ENCODE peak calls at places on chromosomes 1 and 21, in nine cellular contexts. L is T-helper 2 cell; V is A172; R is choroid plexus epithelial cell; X is naive thymus-derived CD8-positive, alpha-beta T cell; G is activated naive CD4-positive, alpha-beta T cell; W is ELR; Z is HT-29; K is ecto neural progenitor cell. S is an unnamed sample.

GRCh38 chr1:1567831-1568380 is 6.8 kb downstream of the SSU72 start:
- DNase-seq in G (no peak), Z (no peak), L (no peak), W (no peak), X (no peak), K (no peak), R (peak), V (no peak), S (no peak)

GRCh38 chr1:210074904-210075303 is 136.9 kb downstream of the SYT14 start:
- DNase-seq in Z (no peak), R (no peak), W (no peak), K (no peak), V (no peak), L (no peak), X (no peak), G (no peak), S (no peak)

GRCh38 chr1:166840309-166841302 is 1.3 kb downstream of the POGK start:
- DNase-seq in R (peak), G (no peak), Z (no peak), K (no peak), V (no peak), L (no peak), W (no peak), X (no peak), S (no peak)

GRCh38 chr1:11484321-11484655 is 5.3 kb downstream of the DISP3 start:
- DNase-seq in R (no peak), X (no peak), L (no peak), W (no peak), Z (no peak), K (no peak), V (no peak), G (no peak), S (no peak)

GRCh38 chr1:207818971-207819451 is 67.2 kb downstream of the CD46 start:
- DNase-seq in L (no peak), W (peak), R (peak), V (peak), Z (no peak), X (no peak), K (no peak), G (no peak), S (no peak)

GRCh38 chr1:19710825-19711611 is 46.3 kb downstream of the HTR6 start:
- DNase-seq in W (no peak), G (no peak), R (no peak), V (no peak), L (peak), K (no peak), Z (no peak), X (no peak), S (no peak)

GRCh38 chr1:82226198-82226505 is 425.4 kb downstream of the ADGRL2 start:
- DNase-seq in L (no peak), V (no peak), W (no peak), K (no peak), Z (no peak), G (no peak), X (no peak), R (peak), S (no peak)

GRCh38 chr1:24120965-24121364 is 9.0 kb upstream of the MYOM3 start:
- DNase-seq in W (no peak), K (no peak), Z (no peak), R (peak), G (no peak), L (no peak), X (no peak), V (no peak), S (no peak)

GRCh38 chr1:44808938-44809917 is 905 bp downstream of the BTBD19 start:
- DNase-seq in Z (peak), R (peak), V (peak), G (peak), L (peak), W (peak), X (peak), K (no peak), S (peak)

GRCh38 chr1:240271081-240271480 is 179.4 kb downstream of the FMN2 start:
- DNase-seq in X (no peak), R (no peak), L (no peak), W (no peak), Z (no peak), G (no peak), V (no peak), K (no peak), S (no peak)

GRCh38 chr1:19903621-19904020 is 19.8 kb downstream of the PLA2G2E start:
- DNase-seq in X (no peak), G (no peak), W (peak), Z (no peak), L (no peak), V (peak), R (no peak), K (no peak), S (peak)

GRCh38 chr1:177476706-177477105 is 305.9 kb downstream of the BRINP2 start:
- DNase-seq in V (no peak), L (no peak), X (no peak), W (no peak), G (no peak), Z (no peak), R (no peak), K (no peak), S (no peak)

GRCh38 chr1:3892748-3893147 is 7.3 kb downstream of the C1orf174 start:
- DNase-seq in K (no peak), W (no peak), G (no peak), L (no peak), V (no peak), X (no peak), Z (no peak), R (no peak), S (no peak)

GRCh38 chr1:23169727-23170335 is 1.2 kb upstream of the LUZP1 start:
- DNase-seq in K (no peak), W (peak), G (peak), L (no peak), V (no peak), R (peak), Z (peak), X (peak), S (peak)

GRCh38 chr1:41827991-41828570 is 90.6 kb downstream of the HIVEP3 start:
- DNase-seq in Z (no peak), X (no peak), W (no peak), L (no peak), G (no peak), R (peak), K (no peak), V (peak), S (no peak)

GRCh38 chr1:39462074-39462473 is 29.4 kb upstream of the BMP8A start:
- DNase-seq in R (peak), X (no peak), G (no peak), V (peak), L (no peak), K (no peak), Z (no peak), W (peak), S (no peak)

GRCh38 chr1:112501810-112502641 is 6.7 kb upstream of the WNT2B start:
- DNase-seq in X (peak), K (peak), G (peak), R (peak), V (peak), L (peak), W (peak), Z (peak), S (peak)

GRCh38 chr1:111733183-111733995 is 5.8 kb downstream of the INKA2 start:
- DNase-seq in K (peak), W (peak), X (no peak), G (no peak), V (peak), L (no peak), R (peak), Z (peak), S (no peak)

GRCh38 chr1:64223329-64224151 is 20.1 kb downstream of the UBE2U start:
- DNase-seq in G (no peak), K (no peak), V (peak), Z (no peak), W (peak), R (peak), X (no peak), L (peak), S (peak)

GRCh38 chr1:61238371-61238689 is 156.0 kb downstream of the NFIA start:
- DNase-seq in L (no peak), R (no peak), G (no peak), V (no peak), X (no peak), W (no peak), K (no peak), Z (no peak), S (no peak)

GRCh38 chr1:203122159-203122558 is 5.4 kb upstream of the ADORA1 start:
- DNase-seq in G (no peak), R (no peak), V (no peak), W (no peak), Z (no peak), L (no peak), K (peak), X (no peak), S (no peak)

GRCh38 chr1:160905617-160905989 is 20.6 kb upstream of the ITLN1 start:
- DNase-seq in K (no peak), L (no peak), X (no peak), Z (no peak), W (no peak), V (no peak), G (no peak), R (no peak), S (no peak)

GRCh38 chr1:234601217-234602017 is 8.6 kb downstream of the IRF2BP2 start:
- DNase-seq in W (peak), Z (peak), G (no peak), V (peak), L (peak), K (no peak), X (peak), R (peak), S (no peak)

GRCh38 chr1:54986025-54986424 is 5.6 kb downstream of the TMEM61 start:
- DNase-seq in G (no peak), Z (no peak), K (no peak), R (no peak), L (no peak), V (no peak), X (no peak), W (no peak), S (no peak)

GRCh38 chr1:40897499-40897898 is 35.3 kb upstream of the CITED4 start:
- DNase-seq in X (no peak), Z (peak), L (no peak), K (no peak), G (no peak), V (peak), R (peak), W (peak), S (no peak)

GRCh38 chr1:41936107-41936506 is 17.4 kb upstream of the HIVEP3 start:
- DNase-seq in G (no peak), V (peak), K (no peak), R (peak), W (peak), X (no peak), Z (peak), L (peak), S (peak)

GRCh38 chr21:14591882-14592281 is 45.8 kb upstream of the SAMSN1 start:
- DNase-seq in R (peak), G (no peak), V (no peak), Z (no peak), W (no peak), X (no peak), L (peak), K (no peak), S (no peak)

GRCh38 chr1:201461783-201462441 is 7.1 kb downstream of the PHLDA3 start:
- DNase-seq in G (no peak), X (no peak), K (no peak), R (peak), Z (peak), W (peak), L (no peak), V (peak), S (peak)

GRCh38 chr1:245054105-245054831 is 100.5 kb upstream of the KIF26B start:
- DNase-seq in L (no peak), K (no peak), X (no peak), W (no peak), Z (no peak), V (no peak), R (no peak), G (no peak), S (no peak)

GRCh38 chr1:246503341-246503740 is 3.7 kb downstream of the SMYD3 start:
- DNase-seq in R (peak), G (no peak), X (no peak), W (peak), L (no peak), Z (no peak), K (no peak), V (peak), S (no peak)

GRCh38 chr1:167984886-167985489 is 48.1 kb upstream of the MPC2 start:
- DNase-seq in X (no peak), Z (no peak), V (peak), W (no peak), K (no peak), R (peak), L (peak), G (no peak), S (no peak)

GRCh38 chr1:82565146-82565545 is 764.4 kb downstream of the ADGRL2 start:
- DNase-seq in R (peak), X (no peak), K (no peak), Z (peak), V (peak), G (no peak), W (peak), L (no peak), S (no peak)

S was measured in SW480.